ENCODE peak calls at places on chromosomes 3 and 15, in four cellular contexts. D, G, J and V are unnamed samples.

GRCh38 chr3:182244222-182244971 is 532.7 kb downstream of the SOX2 start:
- DNase-seq in D (no peak), G (no peak), J (no peak), V (no peak)

GRCh38 chr3:110307065-110307809 is 764.4 kb upstream of the NECTIN3 start:
- DNase-seq in D (peak; percentile 37), G (no peak), J (no peak), V (no peak)

GRCh38 chr3:149085828-149086231 is 503 bp downstream of the HLTF start:
- DNase-seq in D (peak; percentile 21), G (no peak), J (no peak), V (peak; percentile 69)

GRCh38 chr15:89090791-89091666 is 2.8 kb downstream of the ABHD2 start:
- DNase-seq in D (peak; percentile 82), G (peak; percentile 65), J (peak; percentile 74), V (no peak)

GRCh38 chr3:188947401-188947982 is 224.3 kb upstream of the TPRG1 start:
- DNase-seq in D (peak; percentile 56), G (peak; percentile 25), J (peak; percentile 20), V (peak; percentile 99)

GRCh38 chr15:78103406-78104118 is 11.2 kb downstream of the SH2D7 start:
- DNase-seq in D (no peak), G (no peak), J (peak; percentile 57), V (no peak)

GRCh38 chr15:73951591-73951990 is 25.3 kb downstream of the LOXL1 start:
- DNase-seq in D (no peak), G (no peak), J (no peak), V (no peak)

GRCh38 chr15:89441295-89441762 is 55.1 kb downstream of the RHCG start:
- DNase-seq in D (no peak), G (peak; percentile 85), J (peak; percentile 85), V (no peak)

GRCh38 chr15:101050647-101051290 is 131.6 kb downstream of the LRRK1 start:
- DNase-seq in D (no peak), G (no peak), J (no peak), V (no peak)

GRCh38 chr3:127792664-127793292 is 29.5 kb downstream of the MGLL start:
- DNase-seq in D (peak; percentile 86), G (no peak), J (no peak), V (no peak)

GRCh38 chr15:78789615-78790014 is 21.6 kb downstream of the ADAMTS7 start:
- DNase-seq in D (no peak), G (no peak), J (no peak), V (no peak)

GRCh38 chr15:67670647-67671305 is 128.3 kb downstream of the MAP2K5 start:
- DNase-seq in D (no peak), G (no peak), J (no peak), V (no peak)

GRCh38 chr3:185825639-185826481 is 1.0 kb upstream of the IGF2BP2 start:
- DNase-seq in D (no peak), G (peak; percentile 46), J (no peak), V (peak; percentile 36)

GRCh38 chr3:159761377-159761776 is 227.3 kb upstream of the IL12A start:
- DNase-seq in D (peak; percentile 46), G (no peak), J (no peak), V (peak; percentile 20)

GRCh38 chr3:71784914-71785593 is at the start of gene PROK2:
- DNase-seq in D (no peak), G (peak; percentile 15), J (no peak), V (peak; percentile 56)